ENCODE peak calls at places on chromosomes 12 and 14, in eight cellular contexts. One of them, this sample, is unnamed.

GRCh38 chr12:13534242-13534641 is 337.7 kb downstream of the EMP1 start:
- DNase-seq in pancreas: no peak
- DNase-seq in suprapubic skin: no peak
- DNase-seq in tibial nerve: no peak
- DNase-seq in A549: no peak
- DNase-seq in lung: no peak
- DNase-seq in tibial artery: no peak
- DNase-seq in endodermal cell: no peak
- DNase-seq in this sample: no peak

GRCh38 chr12:125071456-125071855 is 6.2 kb downstream of the AACS start:
- DNase-seq in suprapubic skin: no peak
- DNase-seq in endodermal cell: peak; percentile 50
- DNase-seq in A549: no peak
- DNase-seq in pancreas: no peak
- DNase-seq in tibial artery: no peak
- DNase-seq in lung: no peak
- DNase-seq in tibial nerve: no peak
- DNase-seq in this sample: no peak

GRCh38 chr12:79274571-79275064 is 410.0 kb downstream of the SYT1 start:
- DNase-seq in tibial nerve: no peak
- DNase-seq in tibial artery: no peak
- DNase-seq in A549: no peak
- DNase-seq in lung: no peak
- DNase-seq in pancreas: no peak
- DNase-seq in endodermal cell: peak; percentile 68
- DNase-seq in suprapubic skin: no peak
- DNase-seq in this sample: no peak

GRCh38 chr12:75183967-75184366 is 25.7 kb downstream of the KCNC2 start:
- DNase-seq in pancreas: no peak
- DNase-seq in tibial nerve: no peak
- DNase-seq in suprapubic skin: no peak
- DNase-seq in lung: no peak
- DNase-seq in endodermal cell: no peak
- DNase-seq in A549: no peak
- DNase-seq in tibial artery: no peak
- DNase-seq in this sample: no peak

GRCh38 chr14:75094896-75095295 is 25.5 kb downstream of the ZC2HC1C start:
- DNase-seq in pancreas: no peak
- DNase-seq in tibial artery: no peak
- DNase-seq in endodermal cell: no peak
- DNase-seq in A549: no peak
- DNase-seq in tibial nerve: no peak
- DNase-seq in lung: no peak
- DNase-seq in suprapubic skin: no peak
- DNase-seq in this sample: no peak

GRCh38 chr14:71142375-71143038 is 235.2 kb downstream of the PCNX1 start:
- DNase-seq in suprapubic skin: no peak
- DNase-seq in tibial artery: no peak
- DNase-seq in pancreas: no peak
- DNase-seq in A549: no peak
- DNase-seq in lung: no peak
- DNase-seq in endodermal cell: no peak
- DNase-seq in tibial nerve: no peak
- DNase-seq in this sample: no peak

GRCh38 chr12:88108021-88108420 is 33.9 kb downstream of the CEP290 start:
- DNase-seq in A549: no peak
- DNase-seq in suprapubic skin: no peak
- DNase-seq in lung: no peak
- DNase-seq in endodermal cell: no peak
- DNase-seq in tibial nerve: no peak
- DNase-seq in pancreas: no peak
- DNase-seq in tibial artery: no peak
- DNase-seq in this sample: no peak

GRCh38 chr12:25962932-25963525 is 4.5 kb downstream of the RASSF8 start:
- DNase-seq in A549: no peak
- DNase-seq in tibial artery: no peak
- DNase-seq in tibial nerve: peak; percentile 36
- DNase-seq in pancreas: no peak
- DNase-seq in suprapubic skin: no peak
- DNase-seq in endodermal cell: no peak
- DNase-seq in lung: no peak
- DNase-seq in this sample: no peak

GRCh38 chr14:80924365-80925103 is 17.0 kb downstream of the CEP128 start:
- DNase-seq in pancreas: no peak
- DNase-seq in tibial artery: no peak
- DNase-seq in lung: no peak
- DNase-seq in A549: no peak
- DNase-seq in tibial nerve: no peak
- DNase-seq in suprapubic skin: no peak
- DNase-seq in endodermal cell: no peak
- DNase-seq in this sample: no peak

GRCh38 chr14:91229743-91230200 is 14.7 kb downstream of the GPR68 start:
- DNase-seq in endodermal cell: no peak
- DNase-seq in tibial artery: no peak
- DNase-seq in pancreas: no peak
- DNase-seq in suprapubic skin: no peak
- DNase-seq in tibial nerve: no peak
- DNase-seq in A549: no peak
- DNase-seq in lung: no peak
- DNase-seq in this sample: no peak

GRCh38 chr14:45332360-45332988 is 79.5 kb upstream of the MIS18BP1 start:
- DNase-seq in A549: no peak
- DNase-seq in endodermal cell: no peak
- DNase-seq in lung: no peak
- DNase-seq in pancreas: no peak
- DNase-seq in tibial artery: no peak
- DNase-seq in tibial nerve: no peak
- DNase-seq in suprapubic skin: no peak
- DNase-seq in this sample: no peak

GRCh38 chr12:34289431-34290190 is 267.3 kb downstream of the ALG10 start:
- DNase-seq in pancreas: peak; percentile 3
- DNase-seq in tibial artery: peak; percentile 55
- DNase-seq in A549: no peak
- DNase-seq in endodermal cell: peak; percentile 20
- DNase-seq in lung: no peak
- DNase-seq in tibial nerve: no peak
- DNase-seq in suprapubic skin: no peak
- DNase-seq in this sample: peak; percentile 4

GRCh38 chr12:34291426-34291901 is 269.2 kb downstream of the ALG10 start:
- DNase-seq in tibial artery: no peak
- DNase-seq in lung: no peak
- DNase-seq in endodermal cell: no peak
- DNase-seq in tibial nerve: no peak
- DNase-seq in A549: no peak
- DNase-seq in pancreas: peak; percentile 4
- DNase-seq in suprapubic skin: peak; percentile 42
- DNase-seq in this sample: peak; percentile 8

GRCh38 chr12:34288963-34289345 is 266.7 kb downstream of the ALG10 start:
- DNase-seq in endodermal cell: peak; percentile 14
- DNase-seq in A549: no peak
- DNase-seq in lung: no peak
- DNase-seq in pancreas: no peak
- DNase-seq in tibial nerve: no peak
- DNase-seq in suprapubic skin: no peak
- DNase-seq in tibial artery: no peak
- DNase-seq in this sample: no peak

GRCh38 chr12:34291001-34291400 is 268.7 kb downstream of the ALG10 start:
- DNase-seq in pancreas: peak; percentile 6
- DNase-seq in endodermal cell: peak; percentile 23
- DNase-seq in A549: no peak
- DNase-seq in suprapubic skin: no peak
- DNase-seq in lung: no peak
- DNase-seq in tibial artery: no peak
- DNase-seq in tibial nerve: no peak
- DNase-seq in this sample: peak; percentile 3

GRCh38 chr12:34290191-34290995 is 268.1 kb downstream of the ALG10 start:
- DNase-seq in A549: no peak
- DNase-seq in pancreas: no peak
- DNase-seq in suprapubic skin: no peak
- DNase-seq in endodermal cell: peak; percentile 18
- DNase-seq in lung: no peak
- DNase-seq in tibial artery: no peak
- DNase-seq in tibial nerve: no peak
- DNase-seq in this sample: peak; percentile 6
- H3K9me3 ChIP-seq in A549: no peaks in the 10 kb centered on the region
- H3K9me3 ChIP-seq in pancreas: no peaks in the 10 kb centered on the region
- H3K9me3 ChIP-seq in suprapubic skin: peaks cover 32% of the 10 kb centered on the region
- H3K9me3 ChIP-seq in endodermal cell: peaks cover 47% of the 10 kb centered on the region
- H3K9me3 ChIP-seq in lung: peaks cover 42% of the 10 kb centered on the region
- H3K9me3 ChIP-seq in tibial artery: peaks cover 33% of the 10 kb centered on the region
- H3K9me3 ChIP-seq in tibial nerve: peaks cover 85% of the 10 kb centered on the region
- H3K9me3 ChIP-seq in this sample: peaks cover 41% of the 10 kb centered on the region

GRCh38 chr14:99211410-99211809 is 60.6 kb downstream of the BCL11B start:
- DNase-seq in lung: no peak
- DNase-seq in tibial artery: no peak
- DNase-seq in tibial nerve: no peak
- DNase-seq in pancreas: no peak
- DNase-seq in endodermal cell: no peak
- DNase-seq in A549: no peak
- DNase-seq in suprapubic skin: peak; percentile 48
- DNase-seq in this sample: no peak

GRCh38 chr14:99213101-99213500 is 58.9 kb downstream of the BCL11B start:
- DNase-seq in tibial artery: no peak
- DNase-seq in suprapubic skin: no peak
- DNase-seq in endodermal cell: no peak
- DNase-seq in pancreas: no peak
- DNase-seq in lung: no peak
- DNase-seq in tibial nerve: no peak
- DNase-seq in A549: no peak
- DNase-seq in this sample: no peak

GRCh38 chr14:99212199-99212598 is 59.8 kb downstream of the BCL11B start:
- DNase-seq in suprapubic skin: no peak
- DNase-seq in tibial artery: no peak
- DNase-seq in endodermal cell: no peak
- DNase-seq in lung: no peak
- DNase-seq in tibial nerve: no peak
- DNase-seq in A549: no peak
- DNase-seq in pancreas: no peak
- DNase-seq in this sample: no peak

GRCh38 chr14:99213603-99214002 is 58.4 kb downstream of the BCL11B start:
- DNase-seq in tibial nerve: no peak
- DNase-seq in lung: no peak
- DNase-seq in pancreas: no peak
- DNase-seq in suprapubic skin: no peak
- DNase-seq in A549: no peak
- DNase-seq in endodermal cell: no peak
- DNase-seq in tibial artery: no peak
- DNase-seq in this sample: no peak

GRCh38 chr14:99212646-99213045 is 59.4 kb downstream of the BCL11B start:
- DNase-seq in lung: no peak
- DNase-seq in tibial artery: no peak
- DNase-seq in A549: no peak
- DNase-seq in endodermal cell: no peak
- DNase-seq in tibial nerve: no peak
- DNase-seq in suprapubic skin: no peak
- DNase-seq in pancreas: no peak
- DNase-seq in this sample: no peak
- H3K4me3 ChIP-seq in lung: no peak overlapping the region
- H3K4me3 ChIP-seq in tibial artery: no peak overlapping the region
- H3K4me3 ChIP-seq in A549: no peak overlapping the region
- H3K4me3 ChIP-seq in endodermal cell: no peak overlapping the region
- H3K4me3 ChIP-seq in tibial nerve: no peak overlapping the region
- H3K4me3 ChIP-seq in suprapubic skin: no peak overlapping the region
- H3K4me3 ChIP-seq in pancreas: no peak overlapping the region
- H3K4me3 ChIP-seq in this sample: no peak overlapping the region

DNA sequence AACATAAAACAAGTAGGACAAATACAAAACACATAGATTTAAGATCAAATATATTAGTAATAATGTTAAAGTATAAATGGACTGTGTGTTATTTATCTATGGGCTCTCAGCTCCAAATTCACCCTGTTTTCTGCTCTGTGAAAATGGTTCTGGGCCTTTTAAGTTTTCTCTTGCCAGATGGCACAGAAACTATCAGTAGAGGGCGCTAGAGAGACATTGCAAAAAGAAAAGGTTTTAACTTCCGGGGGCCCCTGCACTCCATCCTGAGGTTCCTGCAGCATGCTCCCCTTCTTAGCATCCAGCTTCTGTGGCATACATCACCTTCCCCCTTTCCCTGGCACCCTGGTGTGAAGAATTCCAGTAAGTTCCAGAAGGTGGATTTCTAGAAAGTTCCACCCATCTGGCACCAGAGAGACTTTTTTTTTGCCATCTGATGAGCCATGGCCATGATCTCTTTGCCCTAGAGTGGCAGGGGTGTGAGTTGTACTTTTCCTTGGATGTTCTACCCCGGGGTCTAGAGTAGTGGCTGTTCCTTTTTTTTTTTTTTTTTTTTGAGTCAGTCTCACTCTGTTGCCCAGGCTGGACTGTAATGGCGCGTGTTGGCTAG is 29.3 kb downstream of the ZCRB1 start:
- DNase-seq in pancreas: no peak
- DNase-seq in lung: no peak
- DNase-seq in suprapubic skin: no peak
- DNase-seq in A549: peak; percentile 60
- DNase-seq in endodermal cell: peak; percentile 59
- DNase-seq in tibial nerve: no peak
- DNase-seq in tibial artery: no peak
- DNase-seq in this sample: no peak
- TF ChIP-seq CTCF in pancreas: peak; percentile 14
- TF ChIP-seq CTCF in lung: no peak
- TF ChIP-seq CTCF in suprapubic skin: no peak
- TF ChIP-seq CTCF in A549: peak; percentile 42
- TF ChIP-seq CTCF in endodermal cell: peak; percentile 75
- TF ChIP-seq CTCF in tibial nerve: no peak
- TF ChIP-seq CTCF in tibial artery: no peak
- TF ChIP-seq CTCF in this sample: no peak

DNA sequence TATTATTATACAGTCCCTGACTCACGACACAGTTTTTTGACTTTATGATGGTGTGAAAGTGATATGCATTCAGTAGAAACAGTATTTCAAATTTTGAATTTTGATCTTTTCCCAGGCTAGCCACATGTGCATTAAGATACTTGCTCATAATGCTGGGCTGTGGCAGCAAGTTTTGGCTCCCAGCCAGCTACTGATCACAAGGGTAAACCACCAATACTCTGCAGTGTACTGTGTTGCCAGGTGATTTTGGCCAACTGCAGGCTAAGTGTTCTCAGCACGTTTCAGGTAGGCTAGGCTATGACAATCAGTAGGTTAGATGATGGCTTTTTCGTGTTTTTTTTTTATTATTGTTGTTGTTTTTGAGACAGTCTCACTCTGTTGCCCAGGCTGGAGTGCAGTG is 69.4 kb upstream of the ACTN1 start:
- DNase-seq in tibial nerve: no peak
- DNase-seq in tibial artery: no peak
- DNase-seq in suprapubic skin: no peak
- DNase-seq in endodermal cell: no peak
- DNase-seq in lung: no peak
- DNase-seq in pancreas: peak; percentile 45
- DNase-seq in A549: no peak
- DNase-seq in this sample: no peak
- H3K9me3 ChIP-seq in tibial nerve: no peaks in the 10 kb centered on the region
- H3K9me3 ChIP-seq in tibial artery: no peaks in the 10 kb centered on the region
- H3K9me3 ChIP-seq in suprapubic skin: no peaks in the 10 kb centered on the region
- H3K9me3 ChIP-seq in endodermal cell: no peaks in the 10 kb centered on the region
- H3K9me3 ChIP-seq in lung: no peaks in the 10 kb centered on the region
- H3K9me3 ChIP-seq in pancreas: no peaks in the 10 kb centered on the region
- H3K9me3 ChIP-seq in A549: no peaks in the 10 kb centered on the region
- H3K9me3 ChIP-seq in this sample: no peaks in the 10 kb centered on the region

This sample was measured in left ventricle myocardium inferior.